ENCODE peak calls at places on chromosomes 11 and 22, in nine cellular contexts. U is H1, X is heart right ventricle, Q is K562, J is omental fat pad, W is fibroblast of lung, F is thoracic aorta, N is GM10248, Z is ovary. G is an unnamed sample.

GRCh38 chr11:69213315-69213714 is 57.6 kb downstream of the SMIM38 start:
- DNase-seq in U (no peak), X (no peak), Q (no peak), J (no peak), W (no peak), F (no peak), N (no peak), Z (no peak), G (peak)

GRCh38 chr11:27672836-27673464 is 27.3 kb downstream of the BDNF start:
- DNase-seq in U (no peak), X (no peak), Q (no peak), J (no peak), W (peak), F (no peak), N (no peak), Z (no peak), G (no peak)

GRCh38 chr11:119421941-119422504 is 949 bp downstream of the THY1 start:
- DNase-seq in U (no peak), X (no peak), Q (no peak), J (no peak), W (peak), F (no peak), N (no peak), Z (no peak), G (no peak)

GRCh38 chr22:37638351-37639069 is 959 bp upstream of the SH3BP1 start:
- DNase-seq in U (no peak), X (no peak), Q (no peak), J (no peak), W (no peak), F (no peak), N (no peak), Z (no peak), G (no peak)

GRCh38 chr11:75428301-75428724 is 4.7 kb downstream of the KLHL35 start:
- DNase-seq in U (no peak), X (peak), Q (peak), J (peak), W (peak), F (peak), N (peak), Z (peak), G (peak)

GRCh38 chr11:110329441-110329840 is 33.0 kb upstream of the RDX start:
- DNase-seq in U (no peak), X (no peak), Q (no peak), J (no peak), W (no peak), F (no peak), N (no peak), Z (no peak), G (no peak)

GRCh38 chr22:37545703-37546435 is 14.4 kb upstream of the CDC42EP1 start:
- DNase-seq in U (peak), X (peak), Q (peak), J (peak), W (peak), F (peak), N (no peak), Z (peak), G (peak)

GRCh38 chr11:105968021-105968697 is 53.9 kb downstream of the MSANTD4 start:
- DNase-seq in U (no peak), X (no peak), Q (no peak), J (no peak), W (peak), F (no peak), N (no peak), Z (no peak), G (no peak)

GRCh38 chr22:43400449-43400848 is 11.4 kb upstream of the MPPED1 start:
- DNase-seq in U (no peak), X (peak), Q (no peak), J (no peak), W (no peak), F (no peak), N (no peak), Z (no peak), G (no peak)

GRCh38 chr22:38674888-38675287 is 6.9 kb upstream of the TOMM22 start:
- DNase-seq in U (no peak), X (no peak), Q (no peak), J (no peak), W (no peak), F (no peak), N (no peak), Z (no peak), G (no peak)

GRCh38 chr11:103842795-103843194 is 193.6 kb upstream of the DDI1 start:
- DNase-seq in U (no peak), X (no peak), Q (no peak), J (no peak), W (peak), F (no peak), N (no peak), Z (no peak), G (no peak)

GRCh38 chr11:76599041-76600013 is 71.2 kb downstream of the LRRC32 start:
- DNase-seq in U (peak), X (peak), Q (peak), J (no peak), W (no peak), F (no peak), N (no peak), Z (no peak), G (peak)

GRCh38 chr11:13303668-13304649 is 26.4 kb downstream of the BMAL1 start:
- DNase-seq in U (no peak), X (no peak), Q (no peak), J (no peak), W (no peak), F (no peak), N (no peak), Z (no peak), G (no peak)

GRCh38 chr22:30474683-30475424 is 3.0 kb upstream of the SEC14L3 start:
- DNase-seq in U (no peak), X (no peak), Q (no peak), J (no peak), W (no peak), F (no peak), N (no peak), Z (no peak), G (no peak)

GRCh38 chr11:29333993-29334780 is 682.6 kb downstream of the KCNA4 start:
- DNase-seq in U (no peak), X (no peak), Q (no peak), J (no peak), W (peak), F (no peak), N (peak), Z (no peak), G (no peak)

GRCh38 chr11:72426054-72426757 is 8.1 kb downstream of the CLPB start:
- DNase-seq in U (no peak), X (no peak), Q (no peak), J (no peak), W (no peak), F (no peak), N (no peak), Z (no peak), G (no peak)

GRCh38 chr22:42419328-42419881 is 12.8 kb downstream of the NFAM1 start:
- DNase-seq in U (no peak), X (no peak), Q (no peak), J (no peak), W (no peak), F (no peak), N (peak), Z (no peak), G (no peak)

GRCh38 chr22:29784451-29785361 is 17.5 kb downstream of the UQCR10 start:
- DNase-seq in U (no peak), X (peak), Q (no peak), J (no peak), W (peak), F (no peak), N (no peak), Z (peak), G (no peak)

GRCh38 chr22:49091451-49091850 is 736.2 kb downstream of the BRD1 start:
- DNase-seq in U (no peak), X (no peak), Q (no peak), J (no peak), W (no peak), F (no peak), N (no peak), Z (no peak), G (no peak)

GRCh38 chr22:17074648-17075002 is 10.2 kb upstream of the IL17RA start:
- DNase-seq in U (no peak), X (no peak), Q (no peak), J (no peak), W (peak), F (no peak), N (no peak), Z (no peak), G (no peak)

GRCh38 chr11:6438979-6439571 is 1.7 kb downstream of the HPX start:
- DNase-seq in U (peak), X (no peak), Q (peak), J (no peak), W (peak), F (no peak), N (no peak), Z (no peak), G (peak)

GRCh38 chr11:112805658-112806057 is 155.6 kb upstream of the NCAM1 start:
- DNase-seq in U (no peak), X (peak), Q (no peak), J (no peak), W (no peak), F (no peak), N (no peak), Z (no peak), G (no peak)

GRCh38 chr11:58392741-58393140 is 13.9 kb downstream of the OR5B3 start:
- DNase-seq in U (no peak), X (no peak), Q (no peak), J (no peak), W (no peak), F (no peak), N (no peak), Z (no peak), G (no peak)

GRCh38 chr11:58863697-58864096 is 19.2 kb upstream of the GLYATL2 start:
- DNase-seq in U (no peak), X (no peak), Q (no peak), J (no peak), W (no peak), F (no peak), N (no peak), Z (no peak), G (no peak)

GRCh38 chr11:93567406-93567819 is 24.2 kb upstream of the SMCO4 start:
- DNase-seq in U (no peak), X (peak), Q (no peak), J (no peak), W (peak), F (peak), N (no peak), Z (peak), G (peak)

GRCh38 chr11:68598816-68599653 is 85.3 kb upstream of the GAL start:
- DNase-seq in U (peak), X (no peak), Q (no peak), J (no peak), W (no peak), F (no peak), N (no peak), Z (no peak), G (no peak)

GRCh38 chr11:72676874-72677341 is 2.7 kb upstream of the PDE2A start:
- DNase-seq in U (peak), X (peak), Q (peak), J (no peak), W (peak), F (no peak), N (peak), Z (peak), G (peak)

GRCh38 chr22:36317658-36318271 is 64.8 kb downstream of the APOL1 start:
- DNase-seq in U (no peak), X (no peak), Q (no peak), J (no peak), W (no peak), F (no peak), N (no peak), Z (no peak), G (no peak)

GRCh38 chr11:93740031-93740801 is 1.1 kb downstream of the TAF1D start:
- DNase-seq in U (no peak), X (no peak), Q (peak), J (no peak), W (peak), F (no peak), N (no peak), Z (no peak), G (no peak)

GRCh38 chr22:47094861-47095330 is 332.4 kb downstream of the TBC1D22A start:
- DNase-seq in U (no peak), X (no peak), Q (no peak), J (no peak), W (peak), F (no peak), N (no peak), Z (no peak), G (peak)

GRCh38 chr11:100095809-100096208 is 591.3 kb upstream of the ARHGAP42 start:
- DNase-seq in U (no peak), X (no peak), Q (no peak), J (no peak), W (no peak), F (no peak), N (no peak), Z (no peak), G (no peak)

GRCh38 chr11:100098560-100098959 is 588.5 kb upstream of the ARHGAP42 start:
- DNase-seq in U (no peak), X (no peak), Q (no peak), J (no peak), W (no peak), F (no peak), N (no peak), Z (no peak), G (no peak)

DNA sequence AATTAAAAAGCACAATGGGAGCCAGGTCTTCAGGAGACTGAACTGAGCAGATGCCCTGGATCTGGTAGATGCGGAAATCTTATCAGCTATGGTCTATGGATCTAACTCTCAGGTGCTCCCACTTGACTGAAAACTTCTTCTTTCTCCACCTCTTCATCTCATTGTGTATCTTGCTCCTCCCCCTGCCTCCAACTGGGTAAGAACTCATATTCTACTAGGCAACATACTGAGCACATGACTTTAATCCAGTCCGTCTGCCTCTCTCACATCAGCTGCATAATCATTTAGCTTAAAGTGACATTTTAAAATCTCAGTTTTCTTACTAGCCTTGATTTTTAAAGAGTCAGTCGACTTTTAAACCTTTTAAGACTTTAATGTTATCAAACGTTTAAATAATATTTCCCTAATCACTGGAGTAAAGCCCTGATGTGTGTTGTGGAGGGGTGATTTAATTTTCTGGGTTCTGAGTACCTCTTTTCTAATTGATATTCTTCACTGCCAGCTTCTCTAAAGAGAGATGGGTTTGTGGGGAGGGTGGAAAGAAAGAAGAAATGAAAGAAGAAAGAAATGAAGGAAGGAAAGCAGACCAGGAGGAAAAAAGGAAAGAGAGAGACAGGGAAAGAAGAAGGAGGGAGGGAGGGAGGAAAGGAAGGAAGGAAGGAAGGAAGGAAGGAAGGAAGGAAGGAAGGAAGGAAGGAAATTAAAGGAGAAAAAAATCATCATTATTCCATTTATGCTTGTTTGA is 592.8 kb upstream of the ARHGAP42 start:
- DNase-seq in U (no peak), X (no peak), Q (no peak), J (no peak), W (no peak), F (no peak), N (no peak), Z (no peak), G (no peak)
- TF ChIP-seq CTCF in U (no peak), X (no peak), Q (no peak), J (no peak), W (no peak), F (no peak), N (no peak), Z (no peak), G (no peak)

GRCh38 chr11:64341429-64341828 is 1.4 kb downstream of the CCDC88B start:
- DNase-seq in U (no peak), X (no peak), Q (no peak), J (no peak), W (no peak), F (no peak), N (no peak), Z (no peak), G (no peak)

GRCh38 chr11:64343740-64344133 is 3.7 kb downstream of the CCDC88B start:
- DNase-seq in U (no peak), X (no peak), Q (no peak), J (no peak), W (no peak), F (no peak), N (no peak), Z (no peak), G (no peak)

GRCh38 chr11:64342869-64343739 is 3.1 kb downstream of the CCDC88B start:
- DNase-seq in U (no peak), X (no peak), Q (no peak), J (no peak), W (no peak), F (no peak), N (no peak), Z (no peak), G (no peak)

GRCh38 chr11:64340671-64341335 is 799 bp downstream of the CCDC88B start:
- DNase-seq in U (peak), X (peak), Q (peak), J (no peak), W (no peak), F (no peak), N (peak), Z (peak), G (no peak)

GRCh38 chr11:64341851-64342791 is 2.1 kb downstream of the CCDC88B start:
- DNase-seq in U (peak), X (peak), Q (peak), J (peak), W (peak), F (peak), N (peak), Z (peak), G (peak)
- TF ChIP-seq CTCF in U (peak), X (peak), Q (peak), J (no peak), W (peak), F (peak), N (peak), Z (peak), G (no peak)

GRCh38 chr11:31487848-31488247 is 21.6 kb downstream of the IMMP1L start:
- DNase-seq in U (no peak), X (no peak), Q (no peak), J (no peak), W (peak), F (no peak), N (no peak), Z (no peak), G (no peak)
- TF ChIP-seq CTCF in U (peak), X (peak), Q (no peak), J (no peak), W (peak), F (no peak), N (no peak), Z (no peak), G (no peak)

GRCh38 chr11:898540-899190 is 11.9 kb downstream of the CHID1 start:
- DNase-seq in U (no peak), X (no peak), Q (no peak), J (no peak), W (peak), F (no peak), N (no peak), Z (no peak), G (no peak)

GRCh38 chr11:899724-900123 is 10.9 kb downstream of the CHID1 start:
- DNase-seq in U (no peak), X (no peak), Q (no peak), J (no peak), W (no peak), F (no peak), N (no peak), Z (no peak), G (no peak)

GRCh38 chr11:897226-898159 is 13.1 kb downstream of the CHID1 start:
- DNase-seq in U (no peak), X (no peak), Q (no peak), J (no peak), W (no peak), F (no peak), N (no peak), Z (no peak), G (no peak)

GRCh38 chr11:900545-900944 is 10.1 kb downstream of the CHID1 start:
- DNase-seq in U (no peak), X (no peak), Q (no peak), J (no peak), W (no peak), F (no peak), N (no peak), Z (no peak), G (no peak)

DNA sequence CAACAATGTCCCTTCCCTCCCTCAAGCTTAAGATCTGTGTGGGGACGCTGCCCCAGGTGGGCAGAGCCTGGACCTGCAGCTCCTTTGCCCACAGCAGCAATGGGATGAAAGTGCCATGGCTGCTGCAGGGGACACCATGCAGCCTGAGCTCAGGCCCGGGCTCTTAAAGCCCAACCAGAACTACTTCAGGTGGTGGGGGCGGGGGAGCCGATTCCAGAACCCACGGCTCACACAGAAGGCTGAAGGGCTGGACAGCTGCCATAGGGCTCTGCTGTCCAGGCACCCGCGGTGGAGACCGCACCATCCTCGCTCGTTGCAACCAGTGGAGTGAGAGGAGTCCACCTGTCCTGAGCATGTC is 12.5 kb downstream of the CHID1 start:
- DNase-seq in U (no peak), X (no peak), Q (no peak), J (no peak), W (peak), F (no peak), N (no peak), Z (no peak), G (no peak)
- TF ChIP-seq CTCF in U (peak), X (no peak), Q (peak), J (no peak), W (peak), F (no peak), N (peak), Z (no peak), G (no peak)

GRCh38 chr11:116073854-116074837 is 569.9 kb upstream of the CADM1 start:
- DNase-seq in U (no peak), X (peak), Q (no peak), J (no peak), W (no peak), F (no peak), N (peak), Z (no peak), G (peak)
- TF ChIP-seq CTCF in U (no peak), X (no peak), Q (no peak), J (no peak), W (no peak), F (no peak), N (no peak), Z (no peak), G (no peak)

G was measured in lower leg skin.